ENCODE peak calls at places on chromosome 18, in eight cellular contexts. O is A172; C is OCI-LY7; F is aorta; W is WTC11; P is activated CD8-positive, alpha-beta memory T cell treated with anti-CD3 and anti-CD28 coated beads, Interleukin-2, amount 10 ng/mL, durations not matched to agents 7 days and 5 days; J is NCI-H2081; V is HTR-8/SVneo. T is an unnamed sample.

GRCh38 chr18:59446012-59446411 is 86.9 kb upstream of the LMAN1 start:
- DNase-seq in O (no peak), C (no peak), F (no peak), W (no peak), P (no peak), J (no peak), V (peak), T (peak)

GRCh38 chr18:28357785-28358401 is 181.0 kb upstream of the CDH2 start:
- DNase-seq in O (peak), C (no peak), F (no peak), W (peak), P (no peak), J (no peak), V (no peak), T (peak)

GRCh38 chr18:23291456-23292205 is 156.3 kb downstream of the CABLES1 start:
- DNase-seq in O (peak), C (peak), F (no peak), W (no peak), P (no peak), J (no peak), V (no peak), T (no peak)

GRCh38 chr18:50629148-50629631 is 69.3 kb downstream of the MAPK4 start:
- DNase-seq in O (no peak), C (no peak), F (no peak), W (no peak), P (no peak), J (peak), V (no peak), T (no peak)

GRCh38 chr18:75003089-75003488 is 205.8 kb downstream of the PTGR3 start:
- DNase-seq in O (no peak), C (no peak), F (no peak), W (no peak), P (no peak), J (no peak), V (no peak), T (no peak)

GRCh38 chr18:52054301-52054700 is 285.7 kb upstream of the DCC start:
- DNase-seq in O (no peak), C (no peak), F (no peak), W (no peak), P (no peak), J (no peak), V (no peak), T (no peak)

GRCh38 chr18:74243127-74243526 is 48.6 kb downstream of the CYB5A start:
- DNase-seq in O (no peak), C (no peak), F (no peak), W (no peak), P (no peak), J (no peak), V (no peak), T (no peak)

GRCh38 chr18:63477972-63478371 is 1.2 kb downstream of the SERPINB5 start:
- DNase-seq in O (peak), C (no peak), F (no peak), W (no peak), P (no peak), J (no peak), V (no peak), T (no peak)

GRCh38 chr18:77099501-77100370 is 32.8 kb downstream of the MBP start:
- DNase-seq in O (no peak), C (peak), F (no peak), W (no peak), P (peak), J (no peak), V (no peak), T (no peak)

T was measured in H7.